ENCODE peak calls at places on chromosomes 13 and 19, in nine cellular contexts. O is fibroblast of lung; C is tibial nerve; M is transverse colon; S is psoas muscle; N is BJ; Y is CD8-positive, alpha-beta T cell; J is endothelial cell of umbilical vein; I is GM12878. B is an unnamed sample.

GRCh38 chr19:10009269-10009665 is 1.0 kb downstream of the COL5A3 start:
- DNase-seq in O (peak; percentile 89), C (peak; percentile 67), M (peak; percentile 59), S (peak; percentile 82), N (peak; percentile 35), Y (peak; percentile 59), J (peak; percentile 26), I (no peak), B (no peak)

GRCh38 chr19:12733369-12733896 is 1.1 kb downstream of the TRIR start:
- DNase-seq in O (peak; percentile 45), C (no peak), M (no peak), S (no peak), N (no peak), Y (peak; percentile 42), J (peak; percentile 29), I (no peak), B (no peak)

GRCh38 chr13:44218501-44219240 is 155.0 kb upstream of the SERP2 start:
- DNase-seq in O (peak; percentile 74), C (peak; percentile 75), M (peak; percentile 60), S (peak; percentile 72), N (no peak), Y (no peak), J (peak; percentile 49), I (no peak), B (no peak)

GRCh38 chr19:32916969-32917611 is 47.5 kb upstream of the SLC7A9 start:
- DNase-seq in O (no peak), C (no peak), M (no peak), S (no peak), N (no peak), Y (no peak), J (peak; percentile 65), I (no peak), B (no peak)

GRCh38 chr19:623974-624373 is 9.4 kb downstream of the POLRMT start:
- DNase-seq in O (peak; percentile 78), C (peak; percentile 86), M (no peak), S (no peak), N (peak; percentile 91), Y (no peak), J (no peak), I (no peak), B (no peak)

GRCh38 chr19:15248648-15249559 is 16.7 kb upstream of the EPHX3 start:
- DNase-seq in O (peak; percentile 88), C (peak; percentile 77), M (peak; percentile 74), S (peak; percentile 89), N (peak; percentile 52), Y (no peak), J (peak; percentile 80), I (no peak), B (peak; percentile 84)

GRCh38 chr13:42047561-42048322 is 706 bp upstream of the DGKH start:
- DNase-seq in O (peak; percentile 73), C (peak; percentile 21), M (peak; percentile 76), S (peak; percentile 32), N (no peak), Y (peak; percentile 18), J (peak; percentile 63), I (peak; percentile 8), B (no peak)

GRCh38 chr13:99442273-99442895 is 58.9 kb upstream of the TM9SF2 start:
- DNase-seq in O (peak; percentile 62), C (peak; percentile 68), M (peak; percentile 47), S (no peak), N (no peak), Y (peak; percentile 62), J (peak; percentile 58), I (no peak), B (no peak)

GRCh38 chr19:8487137-8487851 is 15.1 kb downstream of the PRAM1 start:
- DNase-seq in O (no peak), C (peak; percentile 32), M (peak; percentile 34), S (no peak), N (no peak), Y (peak; percentile 67), J (no peak), I (no peak), B (no peak)

GRCh38 chr19:48842744-48843162 is 6.5 kb upstream of the HSD17B14 start:
- DNase-seq in O (peak; percentile 64), C (peak; percentile 83), M (peak; percentile 34), S (no peak), N (no peak), Y (peak; percentile 62), J (peak; percentile 62), I (no peak), B (no peak)

GRCh38 chr13:19864018-19864338 is 529 bp upstream of the ZMYM5 start:
- DNase-seq in O (peak; percentile 90), C (no peak), M (peak; percentile 76), S (peak; percentile 78), N (no peak), Y (peak; percentile 58), J (peak; percentile 85), I (no peak), B (no peak)

GRCh38 chr19:49570138-49570856 is 10.1 kb downstream of the NOSIP start:
- DNase-seq in O (peak; percentile 89), C (peak; percentile 72), M (peak; percentile 73), S (no peak), N (no peak), Y (peak; percentile 72), J (peak; percentile 80), I (no peak), B (peak; percentile 52)

GRCh38 chr19:29188289-29188688 is 24.7 kb downstream of the UQCRFS1 start:
- DNase-seq in O (no peak), C (no peak), M (no peak), S (peak; percentile 41), N (no peak), Y (no peak), J (no peak), I (no peak), B (no peak)

GRCh38 chr13:37914781-37915391 is 45.3 kb upstream of the TRPC4 start:
- DNase-seq in O (peak; percentile 10), C (no peak), M (no peak), S (no peak), N (no peak), Y (no peak), J (peak; percentile 4), I (no peak), B (no peak)

GRCh38 chr13:41398494-41399190 is 58.7 kb upstream of the RGCC start:
- DNase-seq in O (no peak), C (no peak), M (no peak), S (no peak), N (no peak), Y (no peak), J (no peak), I (no peak), B (peak; percentile 12)

GRCh38 chr13:40189885-40190655 is 476.4 kb downstream of the FOXO1 start:
- DNase-seq in O (peak; percentile 24), C (no peak), M (no peak), S (no peak), N (no peak), Y (peak; percentile 21), J (peak; percentile 4), I (no peak), B (peak; percentile 30)

GRCh38 chr13:40192516-40193257 is 473.8 kb downstream of the FOXO1 start:
- DNase-seq in O (no peak), C (no peak), M (no peak), S (peak; percentile 43), N (no peak), Y (no peak), J (no peak), I (no peak), B (no peak)

GRCh38 chr13:40191186-40191980 is 475.1 kb downstream of the FOXO1 start:
- DNase-seq in O (peak; percentile 15), C (no peak), M (no peak), S (no peak), N (no peak), Y (no peak), J (no peak), I (no peak), B (peak; percentile 51)

GRCh38 chr13:40189426-40189825 is 477.0 kb downstream of the FOXO1 start:
- DNase-seq in O (no peak), C (no peak), M (no peak), S (no peak), N (no peak), Y (peak; percentile 24), J (no peak), I (no peak), B (no peak)

DNA sequence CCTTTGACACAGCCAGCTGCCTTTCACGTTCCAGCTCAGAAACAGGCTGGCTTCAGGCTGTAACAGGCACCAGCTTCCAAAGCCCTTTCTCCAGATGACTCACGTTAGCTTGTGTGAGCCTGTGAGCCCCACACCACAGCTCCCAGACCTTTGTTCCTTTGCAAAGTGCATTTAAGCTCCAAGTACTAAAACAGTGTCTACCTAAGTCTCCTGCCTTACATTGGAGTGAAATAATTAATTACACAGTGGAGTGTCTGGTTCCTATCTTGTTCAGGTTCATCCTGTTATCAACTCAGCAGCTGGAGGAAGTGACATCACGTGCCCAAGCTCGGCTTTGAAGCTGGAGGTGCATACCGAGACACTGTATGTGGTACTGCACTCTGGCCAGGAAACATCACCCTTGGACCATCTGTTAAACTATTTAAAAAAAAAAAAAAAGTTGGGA is 475.8 kb downstream of the FOXO1 start:
- DNase-seq in O (peak; percentile 88), C (peak; percentile 31), M (peak; percentile 58), S (peak; percentile 40), N (peak; percentile 29), Y (peak; percentile 68), J (peak; percentile 89), I (no peak), B (peak; percentile 99)
- H3K4me3 ChIP-seq in O (no peak overlapping the region), C (no peak overlapping the region), M (no peak overlapping the region), S (no peak overlapping the region), N (no peak overlapping the region), Y (no peak overlapping the region), J (no peak overlapping the region), I (no peak overlapping the region), B (no peak overlapping the region)

DNA sequence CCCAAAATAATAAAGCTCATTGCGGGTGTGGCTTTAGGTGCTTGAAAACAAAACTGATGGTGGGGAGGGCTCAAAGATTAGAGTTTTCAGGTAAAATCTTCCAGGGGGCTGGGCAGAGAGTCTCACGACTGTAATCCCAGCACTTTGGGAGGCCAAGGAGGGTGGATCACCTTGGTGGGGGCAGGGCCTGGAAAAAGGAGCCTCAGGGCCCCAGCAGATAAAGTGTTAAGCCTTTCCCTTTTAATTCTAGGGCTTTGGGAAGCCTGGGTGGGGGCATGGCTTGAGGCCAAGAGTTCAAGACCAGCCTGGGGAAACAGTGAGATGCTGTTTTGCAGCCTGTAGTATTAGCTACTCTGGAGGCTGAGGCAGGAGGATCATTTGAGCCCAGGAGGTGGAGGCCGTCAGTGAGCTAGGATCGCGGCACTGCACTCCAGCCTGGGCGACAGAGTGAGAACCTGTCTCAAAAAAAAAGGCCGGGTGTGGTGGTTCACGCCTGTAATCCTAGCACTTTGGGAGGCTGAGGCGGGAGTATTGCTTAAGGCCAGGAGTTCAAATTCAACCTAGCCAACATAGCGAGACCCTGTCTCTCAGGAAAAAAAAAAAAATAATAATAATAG is 1.7 kb downstream of the IRGQ start:
- DNase-seq in O (no peak), C (no peak), M (no peak), S (no peak), N (no peak), Y (no peak), J (no peak), I (no peak), B (no peak)
- H3K4me3 ChIP-seq in O (peak overlapping the region; percentile 77), C (peak overlapping the region; percentile 54), M (peak overlapping the region; percentile 75), S (peak overlapping the region; percentile 89), N (peak overlapping the region; percentile 64), Y (no peak overlapping the region), J (no peak overlapping the region), I (peak overlapping the region; percentile 32), B (peak overlapping the region; percentile 87)

GRCh38 chr13:91351980-91352379 is 4.5 kb downstream of the MIR17HG start:
- DNase-seq in O (no peak), C (no peak), M (no peak), S (no peak), N (no peak), Y (no peak), J (no peak), I (no peak), B (peak; percentile 41)
- H3K4me3 ChIP-seq in O (no peak overlapping the region), C (no peak overlapping the region), M (no peak overlapping the region), S (no peak overlapping the region), N (no peak overlapping the region), Y (no peak overlapping the region), J (no peak overlapping the region), I (peak overlapping the region; percentile 91), B (no peak overlapping the region)

GRCh38 chr13:110617326-110618072 is 2.2 kb downstream of the NAXD start:
- DNase-seq in O (peak; percentile 97), C (peak; percentile 35), M (peak; percentile 59), S (no peak), N (no peak), Y (no peak), J (peak; percentile 88), I (no peak), B (peak; percentile 66)
- H3K4me3 ChIP-seq in O (peak overlapping the region; percentile 84), C (no peak overlapping the region), M (no peak overlapping the region), S (peak overlapping the region; percentile 100), N (no peak overlapping the region), Y (no peak overlapping the region), J (no peak overlapping the region), I (peak overlapping the region; percentile 63), B (no peak overlapping the region)